ENCODE peak calls at places on chromosomes 11 and 22, in four cellular contexts. U, R, C and X are unnamed samples.

GRCh38 chr11:100887659-100888058 is 200.6 kb downstream of the ARHGAP42 start:
- DNase-seq in U (no peak), R (no peak), C (no peak), X (no peak)

GRCh38 chr22:26763633-26764295 is 106.4 kb downstream of the MIAT start:
- DNase-seq in U (no peak), R (no peak), C (no peak), X (no peak)

GRCh38 chr11:47714554-47715081 is 551 bp downstream of the AGBL2 start:
- DNase-seq in U (no peak), R (peak; percentile 3), C (peak; percentile 18), X (no peak)

GRCh38 chr11:110835103-110835502 is 122.9 kb upstream of the ARHGAP20 start:
- DNase-seq in U (no peak), R (no peak), C (no peak), X (no peak)

GRCh38 chr22:49077586-49077985 is 750.1 kb downstream of the BRD1 start:
- DNase-seq in U (no peak), R (no peak), C (no peak), X (no peak)

GRCh38 chr11:57213282-57214086 is 23.6 kb downstream of the APLNR start:
- DNase-seq in U (no peak), R (no peak), C (no peak), X (no peak)

GRCh38 chr22:39471421-39472141 is 14.8 kb downstream of the MGAT3 start:
- DNase-seq in U (no peak), R (peak; percentile 35), C (no peak), X (peak; percentile 58)

GRCh38 chr11:74636633-74637184 is 44.3 kb downstream of the POLD3 start:
- DNase-seq in U (no peak), R (peak; percentile 35), C (no peak), X (peak; percentile 67)

GRCh38 chr11:79902493-79902892 is 461.7 kb upstream of the TENM4 start:
- DNase-seq in U (no peak), R (no peak), C (no peak), X (peak; percentile 79)

GRCh38 chr11:16013649-16014275 is 342.6 kb downstream of the SOX6 start:
- DNase-seq in U (no peak), R (no peak), C (no peak), X (no peak)

GRCh38 chr11:111718436-111719325 is 47.5 kb downstream of the PPP2R1B start:
- DNase-seq in U (no peak), R (no peak), C (no peak), X (peak; percentile 59)

GRCh38 chr11:8749202-8749601 is 66.6 kb downstream of the RPL27A start:
- DNase-seq in U (no peak), R (no peak), C (no peak), X (no peak)

GRCh38 chr11:120941000-120941399 is 82.9 kb upstream of the TBCEL start:
- DNase-seq in U (no peak), R (no peak), C (no peak), X (no peak)